ENCODE peak calls at places on chromosomes 16 and 17, in four cellular contexts. One of them, this sample, is unnamed.

GRCh38 chr16:23712976-23713375 is at the start of gene ERN2:
- DNase-seq in fibroblast of mammary gland: no peak
- DNase-seq in stomach: peak
- DNase-seq in neural progenitor cell: peak
- DNase-seq in this sample: no peak

GRCh38 chr17:1109606-1110523 is 69.9 kb downstream of the ABR start:
- DNase-seq in stomach: peak
- DNase-seq in fibroblast of mammary gland: no peak
- DNase-seq in neural progenitor cell: peak
- DNase-seq in this sample: peak

GRCh38 chr16:82044585-82044911 is 9.5 kb downstream of the HSD17B2 start:
- DNase-seq in fibroblast of mammary gland: no peak
- DNase-seq in stomach: no peak
- DNase-seq in neural progenitor cell: no peak
- DNase-seq in this sample: no peak

GRCh38 chr17:73645050-73645871 is 1.0 kb upstream of the SDK2 start:
- DNase-seq in neural progenitor cell: peak
- DNase-seq in fibroblast of mammary gland: peak
- DNase-seq in stomach: peak
- DNase-seq in this sample: no peak

GRCh38 chr17:60086822-60087591 is 8.3 kb upstream of the HEATR6 start:
- DNase-seq in neural progenitor cell: no peak
- DNase-seq in stomach: no peak
- DNase-seq in fibroblast of mammary gland: peak
- DNase-seq in this sample: no peak

GRCh38 chr17:27577124-27577761 is 53.7 kb upstream of the LGALS9 start:
- DNase-seq in neural progenitor cell: peak
- DNase-seq in stomach: no peak
- DNase-seq in fibroblast of mammary gland: peak
- DNase-seq in this sample: no peak

GRCh38 chr17:53950858-53951250 is 128.1 kb downstream of the KIF2B start:
- DNase-seq in stomach: no peak
- DNase-seq in neural progenitor cell: no peak
- DNase-seq in fibroblast of mammary gland: no peak
- DNase-seq in this sample: no peak

GRCh38 chr16:49811630-49812334 is 44.1 kb downstream of the ZNF423 start:
- DNase-seq in stomach: no peak
- DNase-seq in fibroblast of mammary gland: no peak
- DNase-seq in neural progenitor cell: peak
- DNase-seq in this sample: no peak

GRCh38 chr16:5882087-5882661 is 784.6 kb upstream of the EEF2KMT start:
- DNase-seq in fibroblast of mammary gland: no peak
- DNase-seq in stomach: no peak
- DNase-seq in neural progenitor cell: no peak
- DNase-seq in this sample: no peak

GRCh38 chr17:48723555-48724239 is 712 bp downstream of the PRAC2 start:
- DNase-seq in neural progenitor cell: peak
- DNase-seq in fibroblast of mammary gland: no peak
- DNase-seq in stomach: no peak
- DNase-seq in this sample: no peak

GRCh38 chr16:78458588-78458987 is 359.1 kb downstream of the WWOX start:
- DNase-seq in neural progenitor cell: no peak
- DNase-seq in fibroblast of mammary gland: no peak
- DNase-seq in stomach: no peak
- DNase-seq in this sample: no peak

GRCh38 chr16:11285842-11286241 is 4.7 kb upstream of the PRM1 start:
- DNase-seq in neural progenitor cell: no peak
- DNase-seq in fibroblast of mammary gland: no peak
- DNase-seq in stomach: no peak
- DNase-seq in this sample: no peak

GRCh38 chr16:81321537-81321936 is 6.8 kb downstream of the GAN start:
- DNase-seq in stomach: no peak
- DNase-seq in neural progenitor cell: no peak
- DNase-seq in fibroblast of mammary gland: no peak
- DNase-seq in this sample: no peak

GRCh38 chr17:2906907-2907306 is 110.7 kb downstream of the RAP1GAP2 start:
- DNase-seq in neural progenitor cell: no peak
- DNase-seq in stomach: no peak
- DNase-seq in fibroblast of mammary gland: no peak
- DNase-seq in this sample: peak

GRCh38 chr17:7538050-7538449 is 10.8 kb upstream of the TNFSF12 start:
- DNase-seq in fibroblast of mammary gland: no peak
- DNase-seq in stomach: no peak
- DNase-seq in neural progenitor cell: no peak
- DNase-seq in this sample: no peak

GRCh38 chr16:68665501-68665900 is 20.4 kb downstream of the CDH3 start:
- DNase-seq in neural progenitor cell: no peak
- DNase-seq in fibroblast of mammary gland: no peak
- DNase-seq in stomach: no peak
- DNase-seq in this sample: no peak

GRCh38 chr17:80592243-80592642 is 47.6 kb downstream of the RPTOR start:
- DNase-seq in fibroblast of mammary gland: no peak
- DNase-seq in neural progenitor cell: no peak
- DNase-seq in stomach: no peak
- DNase-seq in this sample: no peak

GRCh38 chr17:2232244-2232638 is 71.3 kb downstream of the SMG6 start:
- DNase-seq in stomach: no peak
- DNase-seq in neural progenitor cell: no peak
- DNase-seq in fibroblast of mammary gland: peak
- DNase-seq in this sample: no peak

GRCh38 chr17:39608142-39608541 is 422 bp upstream of the NEUROD2 start:
- DNase-seq in fibroblast of mammary gland: no peak
- DNase-seq in neural progenitor cell: no peak
- DNase-seq in stomach: no peak
- DNase-seq in this sample: no peak

GRCh38 chr16:4960579-4960978 is 2.4 kb downstream of the SEC14L5 start:
- DNase-seq in stomach: no peak
- DNase-seq in fibroblast of mammary gland: no peak
- DNase-seq in neural progenitor cell: no peak
- DNase-seq in this sample: no peak

GRCh38 chr17:34252138-34252889 is 2.8 kb upstream of the CCL2 start:
- DNase-seq in stomach: peak
- DNase-seq in neural progenitor cell: no peak
- DNase-seq in fibroblast of mammary gland: peak
- DNase-seq in this sample: peak

GRCh38 chr17:1695365-1695764 is 10.7 kb upstream of the PRPF8 start:
- DNase-seq in stomach: no peak
- DNase-seq in neural progenitor cell: no peak
- DNase-seq in fibroblast of mammary gland: no peak
- DNase-seq in this sample: peak

DNA sequence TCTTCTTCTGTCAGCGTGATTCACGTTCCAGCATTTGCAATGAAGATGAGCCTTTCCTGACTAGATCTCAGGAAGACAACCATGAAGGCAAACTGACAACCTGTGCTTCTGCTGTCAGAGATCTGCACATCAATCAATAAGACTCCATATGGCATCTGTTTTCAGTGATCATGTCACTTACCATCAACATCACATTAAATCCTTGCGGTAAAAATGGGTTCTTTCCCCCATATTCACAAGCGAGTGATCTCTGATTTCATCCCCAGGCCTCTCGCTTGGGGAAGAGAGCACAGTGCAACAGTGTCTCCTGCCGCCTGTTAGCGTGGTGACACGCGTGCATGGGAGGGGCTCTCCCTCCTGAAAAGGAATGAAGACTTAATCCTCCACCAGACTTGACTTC is 11.1 kb downstream of the NACA2 start:
- DNase-seq in fibroblast of mammary gland: no peak
- DNase-seq in neural progenitor cell: peak
- DNase-seq in stomach: no peak
- DNase-seq in this sample: no peak
- H3K4me3 ChIP-seq in fibroblast of mammary gland: no peak
- H3K4me3 ChIP-seq in neural progenitor cell: no peak
- H3K4me3 ChIP-seq in stomach: no peak
- H3K4me3 ChIP-seq in this sample: no peak

DNA sequence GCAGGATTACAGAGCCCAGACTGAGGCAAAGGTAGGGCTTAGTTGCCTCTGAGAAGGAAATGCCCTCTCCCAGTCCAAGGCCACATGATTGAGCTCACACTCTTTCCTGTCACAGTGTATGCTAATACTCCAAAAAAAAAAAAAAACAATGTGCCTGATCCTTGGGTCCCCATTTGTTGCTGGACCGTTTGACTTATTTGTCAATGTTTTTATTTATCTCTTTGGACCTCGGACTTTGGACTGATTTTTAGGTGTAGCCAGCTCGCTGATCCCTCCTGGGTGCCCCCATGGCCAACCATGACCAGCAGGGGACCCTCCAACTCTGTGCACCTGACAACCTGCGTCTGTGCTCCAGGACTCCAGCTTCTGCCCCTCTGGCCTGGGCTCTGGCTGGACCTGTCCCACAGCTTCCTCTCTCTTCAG is 622 bp upstream of the CCL16 start:
- DNase-seq in fibroblast of mammary gland: no peak
- DNase-seq in stomach: no peak
- DNase-seq in neural progenitor cell: peak
- DNase-seq in this sample: peak
- TF ChIP-seq CTCF in fibroblast of mammary gland: no peak
- TF ChIP-seq CTCF in stomach: no peak
- TF ChIP-seq CTCF in neural progenitor cell: peak
- TF ChIP-seq CTCF in this sample: peak

DNA sequence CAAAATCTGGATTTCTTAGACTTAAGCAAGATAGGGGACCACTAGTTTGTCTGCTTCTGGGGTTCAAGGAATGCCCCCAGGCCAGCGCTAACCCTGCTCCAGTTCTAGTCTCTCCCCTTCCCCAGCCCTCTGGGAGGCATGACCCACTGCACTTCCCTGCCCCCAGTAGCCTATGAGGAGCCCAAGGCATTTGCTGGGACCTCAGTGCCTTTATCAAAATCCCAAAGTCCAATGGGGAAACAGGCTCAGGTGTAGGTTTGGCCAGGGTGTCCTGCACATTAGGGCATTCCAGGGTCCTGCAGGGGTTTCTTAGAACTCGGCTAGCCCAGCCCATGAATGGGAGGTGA is 1.2 kb downstream of the IL4R start:
- DNase-seq in neural progenitor cell: no peak
- DNase-seq in stomach: no peak
- DNase-seq in fibroblast of mammary gland: no peak
- DNase-seq in this sample: no peak
- H3K4me3 ChIP-seq in neural progenitor cell: no peak
- H3K4me3 ChIP-seq in stomach: peak
- H3K4me3 ChIP-seq in fibroblast of mammary gland: peak
- H3K4me3 ChIP-seq in this sample: peak

GRCh38 chr16:79885320-79885719 is 284.8 kb upstream of the MAF start:
- DNase-seq in stomach: no peak
- DNase-seq in fibroblast of mammary gland: no peak
- DNase-seq in neural progenitor cell: no peak
- DNase-seq in this sample: no peak
- TF ChIP-seq CTCF in stomach: no peak
- TF ChIP-seq CTCF in fibroblast of mammary gland: no peak
- TF ChIP-seq CTCF in neural progenitor cell: no peak
- TF ChIP-seq CTCF in this sample: no peak

DNA sequence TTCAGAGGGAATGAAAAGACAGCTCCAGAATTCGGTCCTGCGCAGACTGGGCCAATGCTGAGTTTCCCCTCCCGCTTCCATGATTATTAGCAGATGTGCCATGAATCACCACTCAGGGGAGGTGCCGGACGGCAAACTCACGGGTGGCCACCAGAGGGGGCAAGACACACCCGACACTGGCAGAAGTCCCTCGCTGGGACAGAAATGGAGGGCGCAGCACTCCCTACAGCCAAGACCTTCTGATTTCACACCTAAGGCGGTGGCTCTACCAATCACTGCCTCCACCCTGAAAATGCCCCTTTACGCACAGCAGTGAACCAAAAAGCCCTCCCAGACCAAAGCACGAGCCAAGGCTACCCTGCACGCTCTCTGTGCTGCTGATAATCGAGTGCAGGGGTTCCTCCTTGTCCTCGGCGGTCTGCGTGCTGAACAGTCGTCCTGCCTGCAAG is 26.8 kb downstream of the TRAP1 start:
- DNase-seq in neural progenitor cell: peak
- DNase-seq in fibroblast of mammary gland: peak
- DNase-seq in stomach: peak
- DNase-seq in this sample: peak
- H3K4me3 ChIP-seq in neural progenitor cell: no peak
- H3K4me3 ChIP-seq in fibroblast of mammary gland: peak
- H3K4me3 ChIP-seq in stomach: peak
- H3K4me3 ChIP-seq in this sample: no peak